ENCODE peak calls at places on chromosomes 7 and 10, in six cellular contexts. I, J, E, U, X and F are unnamed samples.

GRCh38 chr7:134684165-134684564 is 37.5 kb downstream of the BPGM start:
- DNase-seq in I (no peak), J (peak), E (no peak), U (no peak), X (no peak), F (no peak)

GRCh38 chr10:2351566-2351965 is 614.2 kb upstream of the ADARB2 start:
- DNase-seq in E (no peak), J (no peak), I (no peak), U (no peak), X (no peak), F (no peak)

GRCh38 chr10:51462076-51462779 is 237.2 kb downstream of the CSTF2T start:
- DNase-seq in U (no peak), J (peak), E (no peak), I (no peak), X (no peak), F (no peak)

GRCh38 chr7:7956531-7957221 is 11.9 kb upstream of the GLCCI1 start:
- DNase-seq in I (no peak), E (no peak), X (peak), U (no peak), J (peak), F (no peak)

GRCh38 chr10:70508912-70509366 is 30.4 kb downstream of the PALD1 start:
- DNase-seq in U (no peak), E (no peak), X (peak), I (peak), J (peak), F (no peak)

GRCh38 chr10:121338206-121338991 is 259.8 kb downstream of the FGFR2 start:
- DNase-seq in E (no peak), I (no peak), U (no peak), J (no peak), X (no peak), F (no peak)

GRCh38 chr7:42236266-42237161 is 495 bp downstream of the GLI3 start:
- DNase-seq in J (peak), U (no peak), E (no peak), I (peak), X (peak), F (no peak)

GRCh38 chr7:79770053-79770452 is 316.6 kb upstream of the MAGI2 start:
- DNase-seq in X (no peak), E (no peak), U (no peak), I (no peak), J (no peak), F (no peak)

GRCh38 chr7:133197972-133198544 is 54.8 kb upstream of the EXOC4 start:
- DNase-seq in E (no peak), U (no peak), I (no peak), X (no peak), J (no peak), F (no peak)

GRCh38 chr7:28685291-28685659 is 272.9 kb downstream of the TRIL start:
- DNase-seq in E (no peak), X (no peak), J (no peak), U (no peak), I (no peak), F (no peak)

GRCh38 chr10:11654659-11655058 is 43.2 kb upstream of the USP6NL start:
- DNase-seq in I (no peak), E (no peak), J (no peak), X (no peak), U (no peak), F (no peak)

GRCh38 chr7:66330961-66331360 is 125.8 kb downstream of the TPST1 start:
- DNase-seq in I (no peak), E (no peak), X (peak), U (no peak), J (peak), F (no peak)

GRCh38 chr10:23330953-23331352 is 13.6 kb downstream of the C10orf67 start:
- DNase-seq in J (no peak), U (no peak), X (no peak), I (peak), E (no peak), F (no peak)

GRCh38 chr7:148905093-148905666 is 21.1 kb upstream of the EZH2 start:
- DNase-seq in I (peak), X (no peak), E (no peak), U (no peak), J (no peak), F (no peak)

GRCh38 chr10:78382047-78382446 is 348.4 kb downstream of the RPS24 start:
- DNase-seq in U (no peak), I (no peak), X (no peak), E (no peak), J (no peak), F (no peak)

GRCh38 chr7:69123003-69123402 is 475.3 kb upstream of the AUTS2 start:
- DNase-seq in I (no peak), J (no peak), X (no peak), U (no peak), E (no peak), F (peak)

GRCh38 chr7:94182066-94182465 is 177.9 kb upstream of the BET1 start:
- DNase-seq in J (peak), E (no peak), U (no peak), X (peak), I (no peak), F (no peak)

GRCh38 chr7:151925446-151926335 is 30.6 kb upstream of the GALNTL5 start:
- DNase-seq in J (no peak), E (no peak), U (no peak), I (no peak), X (no peak), F (no peak)

GRCh38 chr10:124524991-124525653 is 63.5 kb downstream of the LHPP start:
- DNase-seq in E (no peak), I (no peak), X (peak), J (no peak), U (no peak), F (peak)

GRCh38 chr7:39324134-39324760 is 242.0 kb upstream of the YAE1 start:
- DNase-seq in U (no peak), X (no peak), E (no peak), J (no peak), I (no peak), F (no peak)

GRCh38 chr7:130146693-130147520 is 58.3 kb downstream of the TMEM209 start:
- DNase-seq in X (no peak), E (no peak), I (no peak), U (no peak), J (no peak), F (no peak)

GRCh38 chr10:43000021-43000411 is 76.9 kb upstream of the RET start:
- DNase-seq in I (peak), U (no peak), E (no peak), X (no peak), J (no peak), F (no peak)

GRCh38 chr10:126569513-126570447 is 100.7 kb downstream of the C10orf90 start:
- DNase-seq in J (peak), X (peak), U (no peak), E (no peak), I (no peak), F (no peak)

GRCh38 chr7:107538001-107538400 is 25.7 kb downstream of the COG5 start:
- DNase-seq in X (no peak), U (no peak), J (no peak), E (no peak), I (no peak), F (peak)

GRCh38 chr7:46932656-46933424 is 649.1 kb downstream of the TNS3 start:
- DNase-seq in E (no peak), I (no peak), X (peak), J (peak), U (no peak), F (peak)

GRCh38 chr10:111129348-111129747 is 52.5 kb downstream of the ADRA2A start:
- DNase-seq in E (no peak), J (no peak), X (peak), I (no peak), U (no peak), F (peak)

GRCh38 chr7:128270799-128271411 is 29.8 kb downstream of the LEP start:
- DNase-seq in E (no peak), X (no peak), U (no peak), I (peak), J (no peak), F (no peak)

GRCh38 chr10:12656518-12657142 is 307.3 kb downstream of the CAMK1D start:
- DNase-seq in X (peak), I (peak), J (peak), E (no peak), U (no peak), F (peak)

GRCh38 chr10:37301271-37301670 is 175.9 kb downstream of the ANKRD30A start:
- DNase-seq in J (no peak), X (no peak), U (no peak), E (no peak), I (no peak), F (no peak)

GRCh38 chr7:80960228-80960627 is 41.4 kb upstream of the SEMA3C start:
- DNase-seq in I (no peak), E (no peak), X (peak), J (peak), U (no peak), F (no peak)

GRCh38 chr10:58590152-58590551 is 77.5 kb downstream of the BICC1 start:
- DNase-seq in U (no peak), X (peak), I (no peak), J (peak), E (no peak), F (peak)

GRCh38 chr10:80136134-80136571 is 3.6 kb downstream of the PLAC9 start:
- DNase-seq in X (peak), E (no peak), U (no peak), I (peak), J (peak), F (no peak)

GRCh38 chr10:4825868-4826787 is at the start of gene AKR1E2:
- DNase-seq in X (peak), E (peak), I (peak), U (peak), J (peak), F (no peak)

GRCh38 chr7:602341-603141 is 82.9 kb upstream of the PDGFA start:
- DNase-seq in E (peak), X (no peak), I (peak), J (no peak), U (no peak), F (no peak)